ENCODE peak calls at places on chromosomes 12 and 14, in seven cellular contexts. One of them, this sample, is unnamed.

GRCh38 chr14:45811155-45811554 is 558.2 kb upstream of the MIS18BP1 start:
- DNase-seq in type B pancreatic cell: no peak
- DNase-seq in dorsolateral prefrontal cortex: no peak
- DNase-seq in Peyer's patch: no peak
- DNase-seq in tibial artery: no peak
- DNase-seq in PC-3: no peak
- DNase-seq in GM13976: no peak
- DNase-seq in this sample: no peak

GRCh38 chr14:47674148-47674545 is 1.3 kb downstream of the MDGA2 start:
- DNase-seq in type B pancreatic cell: no peak
- DNase-seq in dorsolateral prefrontal cortex: no peak
- DNase-seq in Peyer's patch: no peak
- DNase-seq in tibial artery: no peak
- DNase-seq in PC-3: no peak
- DNase-seq in GM13976: peak
- DNase-seq in this sample: no peak

GRCh38 chr14:92481811-92482559 is 31.6 kb upstream of the RIN3 start:
- DNase-seq in type B pancreatic cell: peak
- DNase-seq in dorsolateral prefrontal cortex: no peak
- DNase-seq in Peyer's patch: no peak
- DNase-seq in tibial artery: no peak
- DNase-seq in PC-3: no peak
- DNase-seq in GM13976: no peak
- DNase-seq in this sample: no peak

GRCh38 chr12:118429703-118430383 is 53.5 kb downstream of the SUDS3 start:
- DNase-seq in type B pancreatic cell: no peak
- DNase-seq in dorsolateral prefrontal cortex: no peak
- DNase-seq in Peyer's patch: no peak
- DNase-seq in tibial artery: no peak
- DNase-seq in PC-3: no peak
- DNase-seq in GM13976: no peak
- DNase-seq in this sample: no peak

GRCh38 chr12:87086118-87086891 is 830.1 kb upstream of the MGAT4C start:
- DNase-seq in type B pancreatic cell: no peak
- DNase-seq in dorsolateral prefrontal cortex: no peak
- DNase-seq in Peyer's patch: no peak
- DNase-seq in tibial artery: no peak
- DNase-seq in PC-3: peak
- DNase-seq in GM13976: no peak
- DNase-seq in this sample: no peak

GRCh38 chr12:119659289-119659897 is 8.5 kb upstream of the PRKAB1 start:
- DNase-seq in type B pancreatic cell: no peak
- DNase-seq in dorsolateral prefrontal cortex: no peak
- DNase-seq in Peyer's patch: no peak
- DNase-seq in tibial artery: no peak
- DNase-seq in PC-3: peak
- DNase-seq in GM13976: peak
- DNase-seq in this sample: no peak

GRCh38 chr12:30630378-30631285 is 65.0 kb downstream of the IPO8 start:
- DNase-seq in type B pancreatic cell: no peak
- DNase-seq in dorsolateral prefrontal cortex: no peak
- DNase-seq in Peyer's patch: no peak
- DNase-seq in tibial artery: no peak
- DNase-seq in PC-3: no peak
- DNase-seq in GM13976: no peak
- DNase-seq in this sample: no peak

GRCh38 chr12:93813972-93814821 is 137.0 kb downstream of the CRADD start:
- DNase-seq in type B pancreatic cell: no peak
- DNase-seq in dorsolateral prefrontal cortex: peak
- DNase-seq in Peyer's patch: no peak
- DNase-seq in tibial artery: peak
- DNase-seq in PC-3: no peak
- DNase-seq in GM13976: no peak
- DNase-seq in this sample: peak

GRCh38 chr14:85529803-85530574 is at the start of gene FLRT2:
- DNase-seq in type B pancreatic cell: no peak
- DNase-seq in dorsolateral prefrontal cortex: peak
- DNase-seq in Peyer's patch: no peak
- DNase-seq in tibial artery: peak
- DNase-seq in PC-3: no peak
- DNase-seq in GM13976: peak
- DNase-seq in this sample: peak

GRCh38 chr14:51719970-51720369 is 68.3 kb downstream of the FRMD6 start:
- DNase-seq in type B pancreatic cell: no peak
- DNase-seq in dorsolateral prefrontal cortex: no peak
- DNase-seq in Peyer's patch: no peak
- DNase-seq in tibial artery: no peak
- DNase-seq in PC-3: no peak
- DNase-seq in GM13976: no peak
- DNase-seq in this sample: no peak

GRCh38 chr14:24092960-24093900 is 881 bp upstream of the PCK2 start:
- DNase-seq in type B pancreatic cell: no peak
- DNase-seq in dorsolateral prefrontal cortex: no peak
- DNase-seq in Peyer's patch: no peak
- DNase-seq in tibial artery: no peak
- DNase-seq in PC-3: no peak
- DNase-seq in GM13976: no peak
- DNase-seq in this sample: no peak

GRCh38 chr14:96103075-96103474 is 63.9 kb downstream of the C14orf132 start:
- DNase-seq in type B pancreatic cell: no peak
- DNase-seq in dorsolateral prefrontal cortex: no peak
- DNase-seq in Peyer's patch: no peak
- DNase-seq in tibial artery: no peak
- DNase-seq in PC-3: no peak
- DNase-seq in GM13976: no peak
- DNase-seq in this sample: no peak

GRCh38 chr12:122435186-122435585 is 12.7 kb upstream of the CLIP1 start:
- DNase-seq in type B pancreatic cell: no peak
- DNase-seq in dorsolateral prefrontal cortex: no peak
- DNase-seq in Peyer's patch: no peak
- DNase-seq in tibial artery: no peak
- DNase-seq in PC-3: no peak
- DNase-seq in GM13976: no peak
- DNase-seq in this sample: no peak

GRCh38 chr12:53560386-53560785 is 53.1 kb upstream of the NPFF start:
- DNase-seq in type B pancreatic cell: no peak
- DNase-seq in dorsolateral prefrontal cortex: no peak
- DNase-seq in Peyer's patch: no peak
- DNase-seq in tibial artery: no peak
- DNase-seq in PC-3: no peak
- DNase-seq in GM13976: no peak
- DNase-seq in this sample: no peak

GRCh38 chr14:105492051-105492965 is 1.3 kb downstream of the TEDC1 start:
- DNase-seq in type B pancreatic cell: no peak
- DNase-seq in dorsolateral prefrontal cortex: no peak
- DNase-seq in Peyer's patch: no peak
- DNase-seq in tibial artery: peak
- DNase-seq in PC-3: no peak
- DNase-seq in GM13976: no peak
- DNase-seq in this sample: peak

GRCh38 chr14:75476274-75476995 is 45.8 kb upstream of the BATF start:
- DNase-seq in type B pancreatic cell: no peak
- DNase-seq in dorsolateral prefrontal cortex: peak
- DNase-seq in Peyer's patch: no peak
- DNase-seq in tibial artery: peak
- DNase-seq in PC-3: no peak
- DNase-seq in GM13976: no peak
- DNase-seq in this sample: no peak

GRCh38 chr12:104602901-104603300 is 146.2 kb downstream of the CHST11 start:
- DNase-seq in type B pancreatic cell: no peak
- DNase-seq in dorsolateral prefrontal cortex: no peak
- DNase-seq in Peyer's patch: no peak
- DNase-seq in tibial artery: no peak
- DNase-seq in PC-3: peak
- DNase-seq in GM13976: no peak
- DNase-seq in this sample: no peak

GRCh38 chr14:99260116-99260515 is 11.9 kb downstream of the BCL11B start:
- DNase-seq in type B pancreatic cell: no peak
- DNase-seq in dorsolateral prefrontal cortex: no peak
- DNase-seq in Peyer's patch: no peak
- DNase-seq in tibial artery: peak
- DNase-seq in PC-3: no peak
- DNase-seq in GM13976: no peak
- DNase-seq in this sample: no peak

GRCh38 chr12:85872497-85873091 is 1.5 kb upstream of the NTS start:
- DNase-seq in type B pancreatic cell: no peak
- DNase-seq in dorsolateral prefrontal cortex: no peak
- DNase-seq in Peyer's patch: no peak
- DNase-seq in tibial artery: no peak
- DNase-seq in PC-3: peak
- DNase-seq in GM13976: peak
- DNase-seq in this sample: no peak

GRCh38 chr14:21868442-21869046 is 194.9 kb upstream of the OR4E1 start:
- DNase-seq in type B pancreatic cell: no peak
- DNase-seq in dorsolateral prefrontal cortex: peak
- DNase-seq in Peyer's patch: peak
- DNase-seq in tibial artery: no peak
- DNase-seq in PC-3: peak
- DNase-seq in GM13976: peak
- DNase-seq in this sample: no peak

GRCh38 chr12:28766398-28766797 is 382.7 kb upstream of the FAR2 start:
- DNase-seq in type B pancreatic cell: no peak
- DNase-seq in dorsolateral prefrontal cortex: no peak
- DNase-seq in Peyer's patch: no peak
- DNase-seq in tibial artery: no peak
- DNase-seq in PC-3: no peak
- DNase-seq in GM13976: no peak
- DNase-seq in this sample: no peak

GRCh38 chr14:55388160-55388559 is 23.5 kb downstream of the ATG14 start:
- DNase-seq in type B pancreatic cell: no peak
- DNase-seq in dorsolateral prefrontal cortex: no peak
- DNase-seq in Peyer's patch: no peak
- DNase-seq in tibial artery: no peak
- DNase-seq in PC-3: peak
- DNase-seq in GM13976: no peak
- DNase-seq in this sample: no peak

GRCh38 chr14:97366400-97366799 is 569.2 kb downstream of the VRK1 start:
- DNase-seq in type B pancreatic cell: no peak
- DNase-seq in dorsolateral prefrontal cortex: no peak
- DNase-seq in Peyer's patch: no peak
- DNase-seq in tibial artery: no peak
- DNase-seq in PC-3: no peak
- DNase-seq in GM13976: no peak
- DNase-seq in this sample: no peak

GRCh38 chr14:93036652-93037341 is 78.9 kb downstream of the ITPK1 start:
- DNase-seq in type B pancreatic cell: no peak
- DNase-seq in dorsolateral prefrontal cortex: peak
- DNase-seq in Peyer's patch: no peak
- DNase-seq in tibial artery: no peak
- DNase-seq in PC-3: no peak
- DNase-seq in GM13976: no peak
- DNase-seq in this sample: no peak

GRCh38 chr14:40447032-40447431 is 1014.8 kb upstream of the FBXO33 start:
- DNase-seq in type B pancreatic cell: no peak
- DNase-seq in dorsolateral prefrontal cortex: no peak
- DNase-seq in Peyer's patch: no peak
- DNase-seq in tibial artery: no peak
- DNase-seq in PC-3: no peak
- DNase-seq in GM13976: no peak
- DNase-seq in this sample: no peak

GRCh38 chr12:10624631-10625030 is 11.2 kb upstream of the MAGOHB start:
- DNase-seq in type B pancreatic cell: no peak
- DNase-seq in dorsolateral prefrontal cortex: no peak
- DNase-seq in Peyer's patch: no peak
- DNase-seq in tibial artery: no peak
- DNase-seq in PC-3: no peak
- DNase-seq in GM13976: no peak
- DNase-seq in this sample: no peak

GRCh38 chr14:70873627-70874026 is 33.6 kb upstream of the PCNX1 start:
- DNase-seq in type B pancreatic cell: no peak
- DNase-seq in dorsolateral prefrontal cortex: no peak
- DNase-seq in Peyer's patch: no peak
- DNase-seq in tibial artery: no peak
- DNase-seq in PC-3: no peak
- DNase-seq in GM13976: no peak
- DNase-seq in this sample: no peak
- TF ChIP-seq CTCF in type B pancreatic cell: no peak
- TF ChIP-seq CTCF in dorsolateral prefrontal cortex: no peak
- TF ChIP-seq CTCF in Peyer's patch: peak
- TF ChIP-seq CTCF in tibial artery: peak
- TF ChIP-seq CTCF in PC-3: no peak
- TF ChIP-seq CTCF in GM13976: no peak
- TF ChIP-seq CTCF in this sample: no peak

GRCh38 chr14:68981124-68981523 is 2.0 kb upstream of the ACTN1 start:
- DNase-seq in type B pancreatic cell: no peak
- DNase-seq in dorsolateral prefrontal cortex: no peak
- DNase-seq in Peyer's patch: no peak
- DNase-seq in tibial artery: no peak
- DNase-seq in PC-3: no peak
- DNase-seq in GM13976: no peak
- DNase-seq in this sample: no peak
- TF ChIP-seq CTCF in type B pancreatic cell: no peak
- TF ChIP-seq CTCF in dorsolateral prefrontal cortex: no peak
- TF ChIP-seq CTCF in Peyer's patch: no peak
- TF ChIP-seq CTCF in tibial artery: no peak
- TF ChIP-seq CTCF in PC-3: no peak
- TF ChIP-seq CTCF in GM13976: no peak
- TF ChIP-seq CTCF in this sample: no peak

GRCh38 chr12:109717390-109718357 is 4.0 kb downstream of the FAM222A start:
- DNase-seq in type B pancreatic cell: no peak
- DNase-seq in dorsolateral prefrontal cortex: no peak
- DNase-seq in Peyer's patch: no peak
- DNase-seq in tibial artery: no peak
- DNase-seq in PC-3: no peak
- DNase-seq in GM13976: no peak
- DNase-seq in this sample: no peak

GRCh38 chr12:109716092-109716479 is 2.5 kb downstream of the FAM222A start:
- DNase-seq in type B pancreatic cell: no peak
- DNase-seq in dorsolateral prefrontal cortex: no peak
- DNase-seq in Peyer's patch: no peak
- DNase-seq in tibial artery: no peak
- DNase-seq in PC-3: no peak
- DNase-seq in GM13976: no peak
- DNase-seq in this sample: no peak

GRCh38 chr12:109718390-109718789 is 4.8 kb downstream of the FAM222A start:
- DNase-seq in type B pancreatic cell: no peak
- DNase-seq in dorsolateral prefrontal cortex: peak
- DNase-seq in Peyer's patch: no peak
- DNase-seq in tibial artery: no peak
- DNase-seq in PC-3: no peak
- DNase-seq in GM13976: no peak
- DNase-seq in this sample: no peak

GRCh38 chr12:109715310-109716091 is 1.9 kb downstream of the FAM222A start:
- DNase-seq in type B pancreatic cell: no peak
- DNase-seq in dorsolateral prefrontal cortex: no peak
- DNase-seq in Peyer's patch: no peak
- DNase-seq in tibial artery: no peak
- DNase-seq in PC-3: no peak
- DNase-seq in GM13976: no peak
- DNase-seq in this sample: no peak

GRCh38 chr12:109716512-109717389 is 3.1 kb downstream of the FAM222A start:
- DNase-seq in type B pancreatic cell: no peak
- DNase-seq in dorsolateral prefrontal cortex: peak
- DNase-seq in Peyer's patch: no peak
- DNase-seq in tibial artery: no peak
- DNase-seq in PC-3: no peak
- DNase-seq in GM13976: no peak
- DNase-seq in this sample: no peak
- TF ChIP-seq CTCF in type B pancreatic cell: no peak
- TF ChIP-seq CTCF in dorsolateral prefrontal cortex: no peak
- TF ChIP-seq CTCF in Peyer's patch: no peak
- TF ChIP-seq CTCF in tibial artery: no peak
- TF ChIP-seq CTCF in PC-3: no peak
- TF ChIP-seq CTCF in GM13976: no peak
- TF ChIP-seq CTCF in this sample: no peak

GRCh38 chr14:65229431-65230286 is 127.3 kb upstream of the MAX start:
- DNase-seq in type B pancreatic cell: no peak
- DNase-seq in dorsolateral prefrontal cortex: peak
- DNase-seq in Peyer's patch: peak
- DNase-seq in tibial artery: peak
- DNase-seq in PC-3: no peak
- DNase-seq in GM13976: peak
- DNase-seq in this sample: no peak
- TF ChIP-seq CTCF in type B pancreatic cell: peak
- TF ChIP-seq CTCF in dorsolateral prefrontal cortex: no peak
- TF ChIP-seq CTCF in Peyer's patch: no peak
- TF ChIP-seq CTCF in tibial artery: no peak
- TF ChIP-seq CTCF in PC-3: no peak
- TF ChIP-seq CTCF in GM13976: no peak
- TF ChIP-seq CTCF in this sample: no peak